ENCODE peak calls at places on chromosome 16, in five cellular contexts. F is lower leg skin, S is OCI-LY7, L is esophagus muscularis mucosa, N is kidney glomerular epithelial cell. M is an unnamed sample.

GRCh38 chr16:89691986-89692569 is 5.6 kb downstream of the CDK10 start:
- DNase-seq in F (no peak), S (no peak), L (no peak), N (no peak), M (no peak)

GRCh38 chr16:60203525-60204124 is 1469.5 kb upstream of the GOT2 start:
- DNase-seq in F (no peak), S (peak), L (no peak), N (no peak), M (no peak)

GRCh38 chr16:84505249-84506156 is 1.0 kb upstream of the MEAK7 start:
- DNase-seq in F (no peak), S (peak), L (no peak), N (no peak), M (no peak)

GRCh38 chr16:85245307-85246172 is 133.3 kb upstream of the CIBAR2 start:
- DNase-seq in F (no peak), S (peak), L (no peak), N (peak), M (peak)

GRCh38 chr16:56888806-56889205 is 23.8 kb downstream of the SLC12A3 start:
- DNase-seq in F (no peak), S (peak), L (no peak), N (no peak), M (no peak)

GRCh38 chr16:75433732-75434413 is 570 bp upstream of the CFDP1 start:
- DNase-seq in F (peak), S (no peak), L (peak), N (peak), M (peak)

GRCh38 chr16:21685034-21685455 is 21.3 kb downstream of the OTOA start:
- DNase-seq in F (no peak), S (no peak), L (no peak), N (no peak), M (no peak)

GRCh38 chr16:80150978-80151705 is 389.7 kb upstream of the DYNLRB2 start:
- DNase-seq in F (no peak), S (no peak), L (no peak), N (no peak), M (no peak)

GRCh38 chr16:17724242-17724898 is 253.6 kb upstream of the XYLT1 start:
- DNase-seq in F (no peak), S (no peak), L (no peak), N (no peak), M (no peak)

GRCh38 chr16:64830653-64831052 is 291.2 kb downstream of the CDH11 start:
- DNase-seq in F (no peak), S (no peak), L (no peak), N (no peak), M (no peak)

GRCh38 chr16:70470927-70471341 is 16.5 kb downstream of the FCSK start:
- DNase-seq in F (no peak), S (no peak), L (no peak), N (peak), M (no peak)

GRCh38 chr16:15950167-15950854 is 895 bp downstream of the ABCC1 start:
- DNase-seq in F (peak), S (peak), L (no peak), N (peak), M (peak)

M was measured in uterus.